ENCODE peak calls at places on chromosome 22, in nine cellular contexts. S is A549, G is ovary, A is tibial nerve, V is sigmoid colon, W is suprapubic skin, E is stomach, R is SK-N-SH, I is HepG2. F is an unnamed sample.

GRCh38 chr22:47132428-47132825 is 370.0 kb downstream of the TBC1D22A start:
- DNase-seq in G (no peak), I (no peak), A (no peak), R (no peak), V (no peak), E (no peak), W (no peak), S (no peak), F (no peak)

GRCh38 chr22:28139993-28140392 is 220.9 kb upstream of the PITPNB start:
- DNase-seq in G (no peak), E (no peak), W (no peak), I (no peak), R (no peak), S (no peak), V (no peak), A (no peak), F (no peak)

GRCh38 chr22:46576556-46577351 is 39.3 kb upstream of the CELSR1 start:
- DNase-seq in E (peak), A (no peak), I (no peak), W (peak), S (no peak), G (peak), R (peak), V (peak), F (peak)

GRCh38 chr22:48488149-48488551 is 1339.5 kb downstream of the BRD1 start:
- DNase-seq in R (peak), S (peak), E (no peak), A (no peak), I (no peak), G (no peak), V (no peak), W (no peak), F (no peak)

GRCh38 chr22:27494821-27495220 is 306.7 kb downstream of the MN1 start:
- DNase-seq in A (no peak), V (no peak), R (no peak), S (no peak), W (no peak), E (no peak), I (no peak), G (no peak), F (no peak)

GRCh38 chr22:24059121-24059520 is 48.0 kb downstream of the CABIN1 start:
- DNase-seq in R (no peak), A (no peak), E (no peak), I (no peak), G (no peak), S (no peak), W (no peak), V (no peak), F (no peak)

GRCh38 chr22:32723632-32724031 is 77.9 kb upstream of the TIMP3 start:
- DNase-seq in W (no peak), R (no peak), I (no peak), A (peak), G (no peak), E (peak), S (no peak), V (peak), F (peak)

GRCh38 chr22:38927033-38927789 is 30.2 kb upstream of the APOBEC3A start:
- DNase-seq in I (no peak), A (peak), V (peak), W (peak), E (peak), R (peak), S (peak), G (peak), F (peak)

GRCh38 chr22:37514526-37515051 is 4.6 kb downstream of the CARD10 start:
- DNase-seq in R (no peak), A (no peak), E (no peak), I (no peak), V (no peak), G (no peak), S (no peak), W (no peak), F (no peak)

GRCh38 chr22:41273128-41273527 is 12.9 kb downstream of the RANGAP1 start:
- DNase-seq in I (no peak), W (no peak), G (no peak), S (no peak), R (no peak), V (no peak), E (no peak), A (no peak), F (no peak)

GRCh38 chr22:17243524-17243923 is 24.3 kb upstream of the ADA2 start:
- DNase-seq in R (no peak), E (no peak), V (no peak), A (no peak), G (no peak), S (peak), W (no peak), I (no peak), F (peak)

GRCh38 chr22:27461470-27461869 is 340.1 kb downstream of the MN1 start:
- DNase-seq in V (no peak), S (peak), W (no peak), R (no peak), I (no peak), G (no peak), A (no peak), E (no peak), F (no peak)

GRCh38 chr22:49244466-49245420 is 582.9 kb downstream of the BRD1 start:
- DNase-seq in V (no peak), G (no peak), R (no peak), I (no peak), E (no peak), W (peak), S (no peak), A (no peak), F (no peak)

GRCh38 chr22:50526849-50527801 is 1.7 kb upstream of the SCO2 start:
- DNase-seq in I (peak), V (peak), W (no peak), G (no peak), A (no peak), E (peak), R (peak), S (peak), F (peak)

GRCh38 chr22:27637604-27638003 is 164.0 kb downstream of the MN1 start:
- DNase-seq in I (no peak), G (no peak), A (no peak), E (no peak), S (no peak), W (no peak), V (no peak), R (no peak), F (no peak)

GRCh38 chr22:40261783-40262182 is 84.1 kb downstream of the TNRC6B start:
- DNase-seq in R (no peak), S (no peak), I (no peak), V (no peak), G (no peak), A (no peak), W (no peak), E (no peak), F (no peak)

GRCh38 chr22:38986629-38987028 is 4.5 kb downstream of the APOBEC3B start:
- DNase-seq in W (no peak), I (no peak), A (no peak), G (no peak), V (no peak), S (no peak), R (no peak), E (no peak), F (no peak)

GRCh38 chr22:19811811-19812771 is 42.6 kb downstream of the GNB1L start:
- DNase-seq in V (peak), W (no peak), G (peak), A (no peak), R (peak), S (no peak), E (peak), I (no peak), F (no peak)

GRCh38 chr22:32327596-32328171 is 30.0 kb upstream of the RFPL3 start:
- DNase-seq in V (no peak), W (no peak), S (no peak), R (no peak), A (no peak), E (peak), I (no peak), G (no peak), F (no peak)

GRCh38 chr22:33361581-33361980 is 303.4 kb upstream of the SYN3 start:
- DNase-seq in I (no peak), S (peak), G (no peak), A (no peak), V (no peak), R (no peak), E (no peak), W (no peak), F (no peak)

GRCh38 chr22:29314537-29315285 is 786 bp downstream of the RASL10A start:
- DNase-seq in I (no peak), V (no peak), R (peak), A (no peak), E (no peak), G (no peak), W (peak), S (no peak), F (peak)
- TF ChIP-seq EP300 in I (no peak), V (no peak), R (no peak), A (no peak), E (no peak), G (no peak), W (no peak), S (no peak), F (no peak)

DNA sequence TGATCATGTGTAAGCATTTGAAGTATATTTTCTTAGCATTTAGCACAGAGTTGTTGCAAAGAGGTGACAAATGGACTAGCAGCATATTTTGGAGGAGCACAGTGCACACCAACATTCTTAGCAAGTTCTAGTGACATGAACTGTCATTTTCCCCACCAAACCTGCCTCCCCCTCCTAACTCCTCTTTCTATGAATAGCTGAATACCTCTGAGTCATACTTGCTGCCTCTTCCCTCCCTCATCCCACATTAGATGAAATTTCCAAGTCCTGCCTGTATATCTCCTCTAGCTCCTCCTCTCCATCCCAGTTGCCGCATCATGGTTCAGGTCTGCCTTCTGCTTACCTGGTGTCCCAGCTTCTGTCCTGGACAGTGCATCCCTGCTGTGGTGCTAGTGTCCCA is 7.2 kb downstream of the OSBP2 start:
- DNase-seq in A (no peak), G (no peak), V (no peak), E (no peak), I (no peak), S (no peak), R (no peak), W (no peak), F (no peak)
- TF ChIP-seq EP300 in A (no peak), G (no peak), V (no peak), E (no peak), I (no peak), S (no peak), R (no peak), W (no peak), F (no peak)

DNA sequence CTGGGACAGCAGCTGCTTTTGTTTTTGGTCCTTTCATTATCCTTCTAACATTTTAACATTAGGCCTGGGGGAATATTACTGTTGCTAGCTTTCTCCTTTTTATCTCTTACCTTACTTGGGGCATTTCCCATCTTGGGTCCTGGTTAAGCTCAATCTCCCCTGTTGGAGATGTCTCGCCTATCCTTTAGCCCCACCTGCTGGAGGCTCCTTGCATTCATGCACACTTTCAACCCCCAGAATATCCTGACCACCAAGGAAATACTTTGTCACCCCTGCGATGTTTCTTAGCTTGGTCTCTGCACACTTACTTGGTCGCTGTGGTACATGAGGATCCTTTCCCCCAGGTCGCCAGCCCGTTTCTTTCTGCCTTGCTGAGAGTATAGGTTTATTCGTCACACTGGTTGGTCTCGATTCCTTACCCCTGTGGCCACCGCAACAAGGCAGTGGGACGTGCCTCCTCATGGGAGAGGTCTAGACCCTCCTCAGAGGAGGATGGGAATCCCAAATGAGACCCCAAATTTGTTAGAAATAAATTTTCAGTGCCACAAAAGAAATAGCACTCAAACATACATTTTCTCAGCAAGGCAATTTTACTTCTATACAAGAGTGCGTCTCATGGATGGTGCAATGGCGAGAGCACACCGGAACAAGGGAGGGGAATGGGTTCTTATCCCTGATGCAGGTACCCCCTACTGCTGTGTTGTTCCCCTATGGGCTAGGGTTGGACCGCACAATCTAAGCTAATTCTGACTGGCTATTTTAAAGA is 5.4 kb upstream of the TXN2 start:
- DNase-seq in S (peak), I (peak), E (peak), R (no peak), G (no peak), W (no peak), V (no peak), A (no peak), F (peak)
- TF ChIP-seq EP300 in S (no peak), I (no peak), E (no peak), R (no peak), G (no peak), W (no peak), V (no peak), A (no peak), F (no peak)

DNA sequence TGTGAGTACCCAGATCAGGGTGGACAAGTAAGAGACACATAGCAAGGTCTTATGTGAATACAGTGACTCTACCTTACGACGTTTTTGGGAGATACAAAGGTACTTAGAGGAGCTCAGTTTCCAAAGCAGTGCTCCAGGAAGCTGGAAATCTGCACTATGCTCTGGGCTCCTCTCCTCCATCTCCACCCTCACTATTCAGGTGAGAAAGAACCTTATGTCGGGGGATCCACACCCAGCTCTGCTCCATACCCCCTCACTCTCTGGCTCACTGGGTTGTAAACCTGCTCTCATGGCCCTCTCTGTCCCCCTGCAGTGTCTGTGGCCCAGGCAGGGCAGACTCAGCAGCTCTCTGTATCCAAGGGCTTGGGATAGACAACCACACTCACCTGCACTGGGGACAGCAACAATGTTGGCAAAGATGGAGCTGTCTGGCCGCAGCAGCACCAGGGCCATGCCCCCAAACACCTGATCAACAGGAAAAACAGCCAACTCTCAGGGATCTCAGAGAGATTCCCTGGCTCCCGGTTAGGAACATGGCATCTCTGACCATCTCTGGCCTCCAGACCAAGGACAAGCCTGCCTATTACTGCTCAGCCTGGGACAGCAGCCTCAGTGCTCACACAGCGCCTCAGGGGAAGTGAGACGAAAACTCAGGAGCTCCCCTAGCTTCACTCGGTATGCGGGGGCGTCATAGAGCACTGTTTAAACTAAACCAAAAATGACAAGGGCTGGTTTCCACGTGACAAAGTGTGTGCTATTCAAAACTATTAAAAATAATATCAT is 60.9 kb upstream of the TOP3B start:
- DNase-seq in I (no peak), S (no peak), R (no peak), E (no peak), W (no peak), A (no peak), V (no peak), G (no peak), F (no peak)
- TF ChIP-seq EP300 in I (no peak), S (no peak), R (no peak), E (no peak), W (no peak), A (no peak), V (no peak), G (no peak), F (no peak)